ENCODE peak calls at places on chromosomes 4 and X, in six cellular contexts. U is lower lobe of right lung, M is left lung, O is tibial artery, Q is heart left ventricle, N is esophagus squamous epithelium. D is an unnamed sample.

GRCh38 chr4:6420972-6421371 is 51.4 kb downstream of the PPP2R2C start:
- DNase-seq in U (no peak), M (no peak), O (no peak), Q (no peak), N (no peak), D (no peak)

GRCh38 chrX:150018931-150019331 is 80.6 kb upstream of the EOLA2 start:
- DNase-seq in U (no peak), M (no peak), O (no peak), Q (no peak), N (no peak), D (no peak)

GRCh38 chr4:8192748-8193738 is 6.0 kb upstream of the SH3TC1 start:
- DNase-seq in U (peak; percentile 71), M (peak; percentile 50), O (no peak), Q (no peak), N (no peak), D (no peak)

GRCh38 chr4:145929415-145930178 is 9.0 kb downstream of the ZNF827 start:
- DNase-seq in U (no peak), M (no peak), O (no peak), Q (no peak), N (no peak), D (no peak)

GRCh38 chrX:39439910-39440733 is 638.9 kb downstream of the MID1IP1 start:
- DNase-seq in U (no peak), M (no peak), O (no peak), Q (no peak), N (no peak), D (no peak)

GRCh38 chr4:142194905-142195304 is 558.5 kb downstream of the IL15 start:
- DNase-seq in U (no peak), M (no peak), O (no peak), Q (no peak), N (no peak), D (no peak)

GRCh38 chrX:150436200-150436599 is 73.1 kb downstream of the MAMLD1 start:
- DNase-seq in U (no peak), M (no peak), O (no peak), Q (no peak), N (no peak), D (no peak)

GRCh38 chr4:153733751-153734448 is 25.9 kb downstream of the RNF175 start:
- DNase-seq in U (no peak), M (no peak), O (no peak), Q (no peak), N (no peak), D (no peak)

GRCh38 chrX:6432211-6432610 is 102.7 kb downstream of the VCX3A start:
- DNase-seq in U (no peak), M (no peak), O (no peak), Q (no peak), N (no peak), D (no peak)

GRCh38 chrX:103329991-103330390 is at the start of gene TCEAL7:
- DNase-seq in U (no peak), M (no peak), O (peak; percentile 64), Q (peak; percentile 39), N (no peak), D (no peak)

GRCh38 chrX:116240446-116240845 is 69.9 kb downstream of the AGTR2 start:
- DNase-seq in U (no peak), M (no peak), O (no peak), Q (no peak), N (no peak), D (no peak)

GRCh38 chr4:848307-848691 is 22.4 kb upstream of the CPLX1 start:
- DNase-seq in U (peak; percentile 31), M (peak; percentile 78), O (no peak), Q (no peak), N (no peak), D (no peak)

GRCh38 chrX:67604979-67605703 is 61.3 kb downstream of the AR start:
- DNase-seq in U (no peak), M (no peak), O (no peak), Q (no peak), N (no peak), D (no peak)

GRCh38 chr4:69196209-69196965 is 18.2 kb downstream of the UGT2B11 start:
- DNase-seq in U (no peak), M (no peak), O (no peak), Q (no peak), N (no peak), D (no peak)

GRCh38 chr4:189202869-189203271 is 737.8 kb upstream of the FRG1 start:
- DNase-seq in U (no peak), M (no peak), O (no peak), Q (no peak), N (no peak), D (no peak)

GRCh38 chr4:783133-783541 is 42.8 kb downstream of the CPLX1 start:
- DNase-seq in U (no peak), M (peak; percentile 69), O (no peak), Q (no peak), N (no peak), D (no peak)

GRCh38 chr4:77712675-77713074 is 106.5 kb downstream of the CNOT6L start:
- DNase-seq in U (no peak), M (no peak), O (no peak), Q (no peak), N (no peak), D (no peak)

GRCh38 chr4:7775396-7775795 is 164.3 kb downstream of the AFAP1 start:
- DNase-seq in U (no peak), M (no peak), O (no peak), Q (no peak), N (no peak), D (no peak)

GRCh38 chrX:149074429-149074828 is 430.7 kb downstream of the IDS start:
- DNase-seq in U (no peak), M (no peak), O (no peak), Q (peak; percentile 48), N (no peak), D (no peak)

GRCh38 chrX:19748898-19749680 is 138.3 kb downstream of the SH3KBP1 start:
- DNase-seq in U (no peak), M (no peak), O (no peak), Q (no peak), N (no peak), D (no peak)

GRCh38 chr4:151809716-151810115 is 48.9 kb upstream of the GATB start:
- DNase-seq in U (no peak), M (no peak), O (no peak), Q (no peak), N (no peak), D (no peak)

GRCh38 chrX:134512566-134512965 is 52.6 kb downstream of the HPRT1 start:
- DNase-seq in U (no peak), M (no peak), O (no peak), Q (no peak), N (no peak), D (no peak)

GRCh38 chr4:78687818-78688217 is 88.3 kb upstream of the BMP2K start:
- DNase-seq in U (no peak), M (no peak), O (no peak), Q (no peak), N (no peak), D (no peak)

GRCh38 chrX:20252392-20253231 is 14.1 kb downstream of the RPS6KA3 start:
- DNase-seq in U (peak; percentile 61), M (peak; percentile 58), O (peak; percentile 64), Q (peak; percentile 40), N (no peak), D (peak; percentile 65)

GRCh38 chr4:94165256-94165655 is 42.4 kb upstream of the SMARCAD1 start:
- DNase-seq in U (no peak), M (no peak), O (no peak), Q (no peak), N (no peak), D (no peak)

GRCh38 chr4:107391630-107392028 is 328.4 kb downstream of the PAPSS1 start:
- DNase-seq in U (no peak), M (no peak), O (no peak), Q (no peak), N (no peak), D (no peak)

DNA sequence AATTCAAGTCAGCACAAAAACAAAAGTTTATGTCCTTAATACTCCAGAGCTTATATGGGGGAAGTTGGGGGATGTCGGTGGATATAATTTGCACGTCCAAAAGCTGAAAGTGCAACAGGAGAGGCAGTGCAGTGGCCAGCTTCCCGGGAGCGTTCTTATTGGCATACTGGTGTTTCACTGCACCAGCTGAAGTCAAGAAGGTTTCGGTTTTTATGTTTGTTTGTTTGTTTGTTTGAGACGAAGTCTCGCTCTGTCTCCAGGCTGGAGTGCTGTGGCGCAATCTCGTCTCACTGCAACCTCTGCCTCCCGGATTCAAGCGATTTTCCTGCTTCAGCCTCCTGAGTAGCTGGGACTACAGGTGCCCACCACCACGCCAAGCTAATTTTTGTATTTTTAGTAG is 28.6 kb upstream of the TLR3 start:
- DNase-seq in U (no peak), M (no peak), O (no peak), Q (no peak), N (no peak), D (no peak)
- H3K27ac ChIP-seq in U (no peak overlapping the region), M (no peak overlapping the region), O (no peak overlapping the region), Q (no peak overlapping the region), N (no peak overlapping the region), D (no peak overlapping the region)

GRCh38 chr4:174154455-174154854 is 129.0 kb downstream of the FBXO8 start:
- DNase-seq in U (no peak), M (no peak), O (no peak), Q (no peak), N (no peak), D (no peak)
- H3K4me3 ChIP-seq in U (no peak overlapping the region), M (no peak overlapping the region), O (peak overlapping the region; percentile 27), Q (peak overlapping the region; percentile 46), N (no peak overlapping the region), D (no peak overlapping the region)

GRCh38 chr4:1898681-1899080 is 27.5 kb downstream of the NSD2 start:
- DNase-seq in U (no peak), M (no peak), O (no peak), Q (no peak), N (no peak), D (no peak)
- H3K27ac ChIP-seq in U (no peak overlapping the region), M (no peak overlapping the region), O (no peak overlapping the region), Q (no peak overlapping the region), N (no peak overlapping the region), D (no peak overlapping the region)

GRCh38 chrX:3345281-3346081 is 971 bp downstream of the MXRA5 start:
- DNase-seq in U (peak; percentile 43), M (peak; percentile 62), O (peak; percentile 65), Q (peak; percentile 80), N (no peak), D (no peak)
- H3K4me3 ChIP-seq in U (peak overlapping the region; percentile 42), M (peak overlapping the region; percentile 16), O (peak overlapping the region; percentile 45), Q (peak overlapping the region; percentile 56), N (peak overlapping the region; percentile 53), D (peak overlapping the region; percentile 51)

DNA sequence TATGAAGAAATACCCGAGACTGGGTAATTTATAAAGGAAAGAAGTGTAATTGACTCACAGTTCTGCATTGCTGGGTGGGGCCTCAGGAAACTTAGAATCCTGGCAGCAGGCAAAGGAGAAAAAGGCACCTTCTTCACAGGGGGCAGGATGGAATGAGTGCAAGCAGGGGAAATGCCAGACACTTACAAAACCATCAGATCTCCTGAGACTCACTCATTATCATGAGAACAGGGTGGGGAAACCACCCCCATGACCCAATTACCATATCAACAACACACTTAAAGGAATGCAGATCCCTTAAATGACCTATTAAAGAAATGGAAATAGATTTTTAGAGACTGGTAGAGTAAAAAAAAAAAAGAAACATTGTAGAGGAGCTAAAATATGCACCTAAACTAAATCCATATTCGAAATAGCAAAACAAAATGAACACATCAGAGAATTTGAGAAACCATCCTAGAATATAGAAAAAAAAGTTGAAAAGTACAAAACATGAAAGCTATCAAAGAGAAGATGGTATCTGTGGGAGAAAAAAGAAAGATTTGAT is 104.3 kb upstream of the UGT8 start:
- DNase-seq in U (no peak), M (no peak), O (no peak), Q (no peak), N (no peak), D (no peak)
- H3K27ac ChIP-seq in U (no peak overlapping the region), M (no peak overlapping the region), O (no peak overlapping the region), Q (no peak overlapping the region), N (no peak overlapping the region), D (no peak overlapping the region)

GRCh38 chr4:24975505-24975904 is 55.2 kb downstream of the LGI2 start:
- DNase-seq in U (no peak), M (no peak), O (no peak), Q (no peak), N (no peak), D (no peak)
- H3K4me3 ChIP-seq in U (no peak overlapping the region), M (no peak overlapping the region), O (no peak overlapping the region), Q (no peak overlapping the region), N (no peak overlapping the region), D (no peak overlapping the region)